ENCODE peak calls at places on chromosomes 13 and 19, in six cellular contexts. X is H1, B is GM12891, U is GM12878, I is K562, Z is HepG2. E is an unnamed sample.

GRCh38 chr13:39509616-39510015 is 93.4 kb downstream of the LHFPL6 start:
- DNase-seq in X (no peak), B (no peak), U (no peak), I (no peak), Z (no peak), E (no peak)

GRCh38 chr19:7526093-7526929 is 3.9 kb downstream of the MCOLN1 start:
- DNase-seq in X (no peak), B (no peak), U (no peak), I (no peak), Z (no peak), E (no peak)

GRCh38 chr19:41492843-41493242 is 49.9 kb downstream of the ERICH4 start:
- DNase-seq in X (no peak), B (no peak), U (no peak), I (no peak), Z (no peak), E (no peak)

GRCh38 chr19:11137542-11138384 is 17.8 kb downstream of the SPC24 start:
- DNase-seq in X (no peak), B (peak; percentile 51), U (no peak), I (peak; percentile 73), Z (peak; percentile 75), E (peak; percentile 61)

GRCh38 chr13:45479661-45480060 is 14.9 kb downstream of the COG3 start:
- DNase-seq in X (no peak), B (no peak), U (no peak), I (no peak), Z (no peak), E (no peak)

GRCh38 chr13:44974056-44974798 is 15.0 kb downstream of the NUFIP1 start:
- DNase-seq in X (no peak), B (no peak), U (peak; percentile 37), I (no peak), Z (no peak), E (no peak)

GRCh38 chr19:18898533-18899408 is 2.8 kb upstream of the CERS1 start:
- DNase-seq in X (no peak), B (no peak), U (no peak), I (no peak), Z (no peak), E (no peak)

GRCh38 chr13:46197299-46197975 is 14.3 kb upstream of the LRRC63 start:
- DNase-seq in X (no peak), B (no peak), U (no peak), I (no peak), Z (no peak), E (no peak)

GRCh38 chr13:112793545-112794445 is 104.0 kb downstream of the ATP11A start:
- DNase-seq in X (no peak), B (no peak), U (no peak), I (no peak), Z (no peak), E (no peak)

GRCh38 chr13:38819053-38819452 is 132.2 kb downstream of the FREM2 start:
- DNase-seq in X (no peak), B (no peak), U (no peak), I (no peak), Z (no peak), E (no peak)

GRCh38 chr19:31572671-31573298 is 223.5 kb upstream of the TSHZ3 start:
- DNase-seq in X (no peak), B (no peak), U (no peak), I (no peak), Z (no peak), E (no peak)

GRCh38 chr19:15248648-15249559 is 16.7 kb upstream of the EPHX3 start:
- DNase-seq in X (no peak), B (no peak), U (no peak), I (no peak), Z (no peak), E (no peak)

GRCh38 chr19:48674216-48674809 is 1.5 kb upstream of the NTN5 start:
- DNase-seq in X (no peak), B (no peak), U (no peak), I (no peak), Z (no peak), E (no peak)

GRCh38 chr19:55472463-55472862 is 4.0 kb upstream of the ZNF628 start:
- DNase-seq in X (no peak), B (no peak), U (no peak), I (no peak), Z (peak; percentile 55), E (no peak)

GRCh38 chr19:50512999-50513745 is 541 bp downstream of the ASPDH start:
- DNase-seq in X (no peak), B (no peak), U (no peak), I (no peak), Z (no peak), E (no peak)

GRCh38 chr13:113407103-113407530 is 43.2 kb upstream of the GRTP1 start:
- DNase-seq in X (no peak), B (no peak), U (no peak), I (no peak), Z (no peak), E (no peak)

GRCh38 chr19:35013047-35013819 is 13.1 kb downstream of the GRAMD1A start:
- DNase-seq in X (no peak), B (peak; percentile 95), U (no peak), I (peak; percentile 73), Z (peak; percentile 48), E (peak; percentile 94)

GRCh38 chr13:58852076-58852475 is 1220.5 kb downstream of the PCDH17 start:
- DNase-seq in X (no peak), B (no peak), U (no peak), I (no peak), Z (no peak), E (no peak)

GRCh38 chr13:60448907-60449510 is 52.0 kb downstream of the TDRD3 start:
- DNase-seq in X (no peak), B (no peak), U (no peak), I (peak; percentile 32), Z (peak; percentile 31), E (no peak)

GRCh38 chr13:26589754-26590153 is 32.3 kb downstream of the WASF3 start:
- DNase-seq in X (no peak), B (no peak), U (no peak), I (no peak), Z (no peak), E (no peak)

GRCh38 chr19:29745253-29745652 is 30.2 kb upstream of the C19orf12 start:
- DNase-seq in X (no peak), B (no peak), U (no peak), I (no peak), Z (peak; percentile 16), E (no peak)

GRCh38 chr19:10003271-10003670 is 7.0 kb downstream of the COL5A3 start:
- DNase-seq in X (no peak), B (no peak), U (no peak), I (no peak), Z (no peak), E (no peak)

GRCh38 chr13:44921931-44922758 is 67.1 kb downstream of the NUFIP1 start:
- DNase-seq in X (no peak), B (no peak), U (no peak), I (no peak), Z (peak; percentile 81), E (no peak)

GRCh38 chr13:36344173-36344572 is 2.0 kb downstream of the SPART start:
- DNase-seq in X (no peak), B (no peak), U (no peak), I (peak; percentile 13), Z (no peak), E (no peak)

GRCh38 chr19:12913011-12913561 is 6.0 kb downstream of the SYCE2 start:
- DNase-seq in X (no peak), B (no peak), U (no peak), I (no peak), Z (peak; percentile 62), E (no peak)
- TF ChIP-seq POLR2AphosphoS5 in X (no peak), B (no peak), U (no peak), I (no peak), Z (peak; percentile 35), E (no peak)

GRCh38 chr19:39409207-39409885 is 2.7 kb downstream of the ZFP36 start:
- DNase-seq in X (peak; percentile 73), B (no peak), U (no peak), I (peak; percentile 63), Z (peak; percentile 61), E (no peak)
- TF ChIP-seq POLR2A in X (no peak), B (no peak), U (peak; percentile 77), I (peak; percentile 62), Z (peak; percentile 83), E (peak; percentile 62)

GRCh38 chr13:71525004-71525403 is 342.0 kb downstream of the DACH1 start:
- DNase-seq in X (no peak), B (no peak), U (no peak), I (no peak), Z (no peak), E (no peak)

GRCh38 chr13:71522976-71523517 is 344.0 kb downstream of the DACH1 start:
- DNase-seq in X (no peak), B (no peak), U (no peak), I (no peak), Z (no peak), E (no peak)

GRCh38 chr13:71524245-71525002 is 342.6 kb downstream of the DACH1 start:
- DNase-seq in X (no peak), B (no peak), U (no peak), I (no peak), Z (no peak), E (no peak)
- TF ChIP-seq TAF1 in X (no peak), B (no peak), U (no peak), I (no peak), Z (no peak), E (no peak)

DNA sequence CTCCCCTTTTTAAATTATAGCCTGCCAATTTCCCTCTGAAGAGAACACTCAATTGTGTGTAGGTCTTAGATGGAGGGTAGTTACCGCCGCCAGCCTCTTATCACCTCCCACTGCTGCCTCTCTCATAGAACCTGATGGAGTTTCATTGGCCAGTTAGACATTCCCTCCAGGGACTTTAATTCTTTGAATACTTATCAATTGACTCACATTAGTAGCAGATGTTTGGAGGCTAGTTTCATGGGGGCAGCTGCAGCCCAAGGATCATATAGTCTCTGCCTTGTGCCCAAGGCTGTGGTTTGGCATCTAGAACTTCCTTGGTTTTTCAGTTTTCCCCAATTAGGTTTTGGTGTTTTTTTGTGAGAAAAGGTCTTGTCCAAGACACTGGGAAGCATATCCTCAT is 318.9 kb upstream of the HTR2A start:
- DNase-seq in X (peak; percentile 19), B (no peak), U (no peak), I (no peak), Z (no peak), E (no peak)
- TF ChIP-seq POLR2AphosphoS5 in X (no peak), B (no peak), U (no peak), I (no peak), Z (no peak), E (no peak)

GRCh38 chr13:90690458-90691063 is 656.9 kb upstream of the MIR17HG start:
- DNase-seq in X (no peak), B (no peak), U (no peak), I (no peak), Z (no peak), E (no peak)
- TF ChIP-seq POLR2A in X (no peak), B (no peak), U (no peak), I (no peak), Z (no peak), E (no peak)

DNA sequence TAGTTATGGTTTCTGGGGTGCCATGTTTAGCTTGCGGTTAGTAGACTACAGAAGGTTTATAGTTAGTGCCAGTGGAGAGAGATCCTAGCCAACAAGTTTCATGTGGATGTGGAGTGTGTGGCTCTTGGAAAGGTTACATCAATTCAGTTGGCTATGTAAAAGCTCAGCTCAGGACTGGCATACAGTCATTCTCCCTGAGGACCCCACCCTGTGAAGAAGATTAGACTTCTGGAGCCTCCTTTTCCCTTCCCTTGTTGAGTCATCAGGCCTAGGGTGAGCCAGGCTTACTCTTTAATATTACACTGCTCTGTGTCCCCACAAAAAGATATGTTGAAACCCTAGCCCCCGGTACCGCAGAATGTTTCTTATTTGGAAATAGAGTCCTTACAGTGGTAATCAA is 20.5 kb downstream of the LMO7 start:
- DNase-seq in X (no peak), B (no peak), U (no peak), I (no peak), Z (no peak), E (no peak)
- TF ChIP-seq TAF1 in X (no peak), B (no peak), U (no peak), I (no peak), Z (no peak), E (no peak)

E was measured in GM12892.